ENCODE peak calls at places on chromosome 21, in nine cellular contexts. V is body of pancreas; X is stimulated activated CD8-positive, alpha-beta memory T cell treated with anti-CD3 and anti-CD28 coated beads, Interleukin-15, amount 100 ng/mL, for 1 hour; A is HS-5; U is KBM-7; L is stomach; G is stimulated activated CD4-positive, alpha-beta T cell treated with anti-CD3 and anti-CD28 coated beads, Interleukin-1b, Interleukin-23, amount 100 ng/mL, for 24 hours; Z is HEK293T; I is GM10248. W is an unnamed sample.

GRCh38 chr21:16815228-16815627 is 697.6 kb upstream of the CXADR start:
- DNase-seq in U (no peak), L (no peak), X (no peak), V (no peak), G (no peak), A (no peak), Z (no peak), I (no peak), W (no peak)

GRCh38 chr21:31364265-31364945 is 20.3 kb upstream of the TIAM1 start:
- DNase-seq in L (no peak), G (no peak), V (no peak), X (no peak), U (no peak), I (no peak), A (no peak), Z (no peak), W (no peak)

GRCh38 chr21:42220138-42220701 is 1.3 kb downstream of the ABCG1 start:
- DNase-seq in G (no peak), Z (peak), U (no peak), A (no peak), X (no peak), L (peak), V (peak), I (peak), W (peak)

GRCh38 chr21:42648606-42649005 is 4.8 kb upstream of the PDE9A start:
- DNase-seq in A (no peak), G (no peak), L (no peak), X (no peak), U (no peak), V (no peak), I (no peak), Z (no peak), W (no peak)

GRCh38 chr21:41488080-41488479 is 19.9 kb downstream of the TMPRSS2 start:
- DNase-seq in Z (no peak), A (no peak), U (no peak), G (no peak), V (peak), X (no peak), L (peak), I (no peak), W (no peak)

GRCh38 chr21:32131960-32132359 is 146.9 kb downstream of the MIS18A start:
- DNase-seq in Z (no peak), A (peak), G (no peak), U (no peak), X (no peak), I (no peak), V (no peak), L (no peak), W (no peak)

GRCh38 chr21:44713130-44713529 is 1.8 kb upstream of the TSPEAR start:
- DNase-seq in L (peak), G (no peak), Z (no peak), I (no peak), A (no peak), U (no peak), X (no peak), V (no peak), W (no peak)

GRCh38 chr21:37435120-37435519 is 68.5 kb downstream of the DYRK1A start:
- DNase-seq in Z (peak), U (peak), V (no peak), A (no peak), G (peak), X (no peak), I (no peak), L (no peak), W (peak)

GRCh38 chr21:46226920-46227599 is 1.5 kb downstream of the LSS start:
- DNase-seq in L (no peak), G (no peak), A (peak), I (peak), Z (no peak), U (peak), X (no peak), V (no peak), W (no peak)

GRCh38 chr21:14273736-14274538 is 58.0 kb downstream of the RBM11 start:
- DNase-seq in I (no peak), Z (no peak), L (peak), A (no peak), X (no peak), U (no peak), G (no peak), V (peak), W (no peak)

GRCh38 chr21:44427241-44428120 is 27.8 kb upstream of the LRRC3 start:
- DNase-seq in A (no peak), L (no peak), X (no peak), I (no peak), U (no peak), V (no peak), G (no peak), Z (no peak), W (no peak)

GRCh38 chr21:45006536-45007079 is 66.8 kb downstream of the SLX9 start:
- DNase-seq in U (no peak), I (no peak), L (no peak), X (no peak), A (no peak), G (no peak), Z (no peak), V (no peak), W (no peak)

GRCh38 chr21:25983745-25984144 is 186.8 kb downstream of the APP start:
- DNase-seq in I (no peak), U (no peak), Z (no peak), A (no peak), V (no peak), X (no peak), L (no peak), G (no peak), W (no peak)

GRCh38 chr21:42107881-42108553 is 36.9 kb downstream of the UMODL1 start:
- DNase-seq in A (no peak), G (peak), Z (peak), U (peak), X (peak), V (peak), I (peak), L (peak), W (peak)

GRCh38 chr21:19461481-19462205 is 1058.1 kb upstream of the TMPRSS15 start:
- DNase-seq in I (no peak), Z (no peak), X (no peak), U (no peak), L (no peak), V (no peak), A (no peak), G (no peak), W (no peak)

GRCh38 chr21:41783476-41784150 is 16.8 kb upstream of the RIPK4 start:
- DNase-seq in G (no peak), U (peak), I (no peak), Z (no peak), X (no peak), V (peak), L (peak), A (no peak), W (no peak)

GRCh38 chr21:27703806-27704205 is 736.9 kb upstream of the ADAMTS5 start:
- DNase-seq in V (no peak), X (no peak), U (no peak), I (no peak), G (no peak), A (no peak), Z (no peak), L (no peak), W (no peak)

GRCh38 chr21:17679002-17679600 is 66.4 kb upstream of the BTG3 start:
- DNase-seq in V (no peak), I (peak), L (no peak), X (no peak), U (peak), G (no peak), Z (peak), A (peak), W (peak)

GRCh38 chr21:32392299-32392879 is 423 bp downstream of the URB1 start:
- DNase-seq in V (no peak), G (no peak), Z (peak), L (no peak), U (peak), A (no peak), X (no peak), I (no peak), W (no peak)

GRCh38 chr21:44874497-44875331 is 1.2 kb upstream of the PTTG1IP start:
- DNase-seq in Z (no peak), X (no peak), G (no peak), I (no peak), U (peak), V (peak), A (no peak), L (peak), W (peak)

GRCh38 chr21:41890355-41890754 is 11.2 kb upstream of the PRDM15 start:
- DNase-seq in G (no peak), A (no peak), L (no peak), Z (no peak), V (no peak), X (no peak), I (no peak), U (no peak), W (no peak)

GRCh38 chr21:29053011-29053553 is 20.4 kb downstream of the CCT8 start:
- DNase-seq in U (no peak), L (no peak), V (no peak), X (no peak), G (no peak), I (no peak), Z (no peak), A (no peak), W (no peak)

GRCh38 chr21:30104246-30104645 is 62.4 kb downstream of the CLDN17 start:
- DNase-seq in U (no peak), G (no peak), I (no peak), V (no peak), Z (no peak), A (no peak), X (no peak), L (no peak), W (no peak)

GRCh38 chr21:18053151-18053550 is 191.5 kb upstream of the CHODL start:
- DNase-seq in I (no peak), G (no peak), U (no peak), L (no peak), Z (no peak), V (no peak), X (no peak), A (no peak), W (no peak)

GRCh38 chr21:33959680-33960079 is 44.1 kb upstream of the ATP5PO start:
- DNase-seq in A (no peak), V (no peak), L (no peak), X (no peak), I (no peak), U (no peak), G (no peak), Z (no peak), W (no peak)

GRCh38 chr21:41506526-41507520 is 1.1 kb downstream of the TMPRSS2 start:
- DNase-seq in X (no peak), G (no peak), I (no peak), V (peak), L (peak), A (no peak), Z (no peak), U (no peak), W (no peak)

GRCh38 chr21:45822002-45822397 is 159.6 kb upstream of the COL6A1 start:
- DNase-seq in L (no peak), G (no peak), A (no peak), V (no peak), X (no peak), Z (no peak), I (no peak), U (no peak), W (no peak)

GRCh38 chr21:33007747-33008146 is 18.0 kb upstream of the OLIG2 start:
- DNase-seq in L (no peak), Z (no peak), G (no peak), X (no peak), V (no peak), A (no peak), I (no peak), U (no peak), W (no peak)

GRCh38 chr21:34707876-34708325 is 39.1 kb downstream of the CLIC6 start:
- DNase-seq in L (no peak), X (no peak), Z (no peak), G (peak), U (peak), V (no peak), A (no peak), I (peak), W (no peak)

GRCh38 chr21:45309069-45309521 is 21.4 kb upstream of the POFUT2 start:
- DNase-seq in V (peak), U (peak), Z (peak), X (no peak), L (peak), G (no peak), A (no peak), I (no peak), W (peak)

GRCh38 chr21:27761623-27762022 is 794.7 kb upstream of the ADAMTS5 start:
- DNase-seq in L (no peak), A (no peak), U (no peak), Z (no peak), X (no peak), G (no peak), V (no peak), I (no peak), W (no peak)

GRCh38 chr21:31630062-31630711 is 29.3 kb upstream of the SOD1 start:
- DNase-seq in V (peak), U (no peak), I (no peak), L (peak), G (no peak), X (no peak), Z (no peak), A (peak), W (no peak)

GRCh38 chr21:36788116-36788515 is 89.2 kb downstream of the SIM2 start:
- DNase-seq in U (peak), I (no peak), V (no peak), L (peak), Z (no peak), G (no peak), A (no peak), X (no peak), W (no peak)

GRCh38 chr21:45544449-45545235 is 2.4 kb upstream of the SLC19A1 start:
- DNase-seq in A (no peak), U (no peak), I (peak), X (no peak), Z (no peak), L (peak), V (no peak), G (no peak), W (no peak)

GRCh38 chr21:42057861-42058437 is 13.2 kb upstream of the UMODL1 start:
- DNase-seq in I (no peak), A (no peak), U (no peak), X (no peak), Z (no peak), L (no peak), V (no peak), G (no peak), W (no peak)